ENCODE peak calls at places on chromosomes 2 and 18, in nine cellular contexts. Q is left ventricle myocardium inferior, F is choroid plexus epithelial cell, V is keratinocyte, P is PC-9, X is body of pancreas, R is dorsolateral prefrontal cortex, U is DND-41, T is A549. J is an unnamed sample.

GRCh38 chr2:54589340-54590215 is 133.5 kb downstream of the SPTBN1 start:
- DNase-seq in F (no peak), P (peak), R (no peak), Q (no peak), V (no peak), U (peak), T (no peak), X (peak), J (no peak)

GRCh38 chr18:67151366-67151765 is 365.2 kb downstream of the DSEL start:
- DNase-seq in X (no peak), F (no peak), V (no peak), Q (no peak), R (no peak), U (no peak), T (no peak), P (no peak), J (no peak)

GRCh38 chr2:11343626-11344341 is 652 bp downstream of the ROCK2 start:
- DNase-seq in V (no peak), F (no peak), R (no peak), T (peak), Q (peak), X (peak), P (peak), U (peak), J (peak)

GRCh38 chr2:199302851-199303250 is 154.9 kb downstream of the SATB2 start:
- DNase-seq in P (no peak), T (no peak), U (no peak), F (peak), V (no peak), X (no peak), R (no peak), Q (no peak), J (peak)

GRCh38 chr2:9753276-9753600 is 90.0 kb upstream of the TAF1B start:
- DNase-seq in V (peak), P (peak), Q (peak), X (peak), F (peak), T (peak), U (no peak), R (no peak), J (peak)

GRCh38 chr2:119694994-119695521 is 16.1 kb downstream of the TMEM177 start:
- DNase-seq in U (peak), X (peak), R (no peak), F (peak), T (no peak), P (no peak), Q (no peak), V (no peak), J (peak)

GRCh38 chr2:144519934-144520717 is at the start of gene ZEB2:
- DNase-seq in F (peak), R (no peak), T (peak), V (no peak), X (peak), U (peak), Q (peak), P (no peak), J (peak)

GRCh38 chr2:30956995-30957394 is 149.7 kb upstream of the CAPN13 start:
- DNase-seq in R (no peak), Q (no peak), P (no peak), X (no peak), U (no peak), T (no peak), V (no peak), F (no peak), J (no peak)

GRCh38 chr2:112665113-112665780 is 19.5 kb downstream of the SLC20A1 start:
- DNase-seq in X (no peak), R (no peak), F (no peak), P (peak), Q (no peak), U (no peak), V (no peak), T (no peak), J (no peak)

GRCh38 chr2:46269545-46270273 is 27.5 kb upstream of the EPAS1 start:
- DNase-seq in V (no peak), Q (peak), X (peak), F (peak), T (no peak), R (no peak), P (no peak), U (no peak), J (peak)

GRCh38 chr2:240558229-240558885 is 569 bp upstream of the ANKMY1 start:
- DNase-seq in Q (no peak), T (no peak), U (no peak), R (no peak), F (no peak), V (no peak), X (no peak), P (no peak), J (no peak)

GRCh38 chr2:110854355-110855081 is 122.1 kb downstream of the ACOXL start:
- DNase-seq in T (peak), F (no peak), R (no peak), V (no peak), X (no peak), P (no peak), Q (no peak), U (peak), J (no peak)

GRCh38 chr2:216051350-216051749 is 30.3 kb downstream of the PECR start:
- DNase-seq in P (no peak), U (no peak), X (no peak), V (no peak), T (no peak), F (no peak), Q (no peak), R (no peak), J (no peak)

GRCh38 chr2:104845552-104845931 is 8.4 kb upstream of the POU3F3 start:
- DNase-seq in P (no peak), R (peak), V (no peak), T (no peak), X (no peak), U (no peak), Q (no peak), F (no peak), J (peak)

GRCh38 chr2:177842243-177842642 is 230.3 kb downstream of the PDE11A start:
- DNase-seq in T (no peak), F (no peak), Q (no peak), X (no peak), V (no peak), R (no peak), U (no peak), P (no peak), J (no peak)

GRCh38 chr2:235333076-235333475 is 160.8 kb upstream of the AGAP1 start:
- DNase-seq in P (peak), V (no peak), R (no peak), U (no peak), T (no peak), F (no peak), Q (no peak), X (no peak), J (no peak)

GRCh38 chr2:71186973-71187372 is 39.9 kb downstream of the PAIP2B start:
- DNase-seq in R (no peak), T (no peak), U (no peak), X (no peak), P (no peak), F (no peak), Q (no peak), V (no peak), J (no peak)

GRCh38 chr18:21242141-21243040 is at the start of gene GREB1L:
- DNase-seq in U (no peak), T (peak), P (peak), X (peak), V (no peak), R (peak), Q (peak), F (peak), J (peak)

GRCh38 chr2:214220251-214220650 is 190.6 kb upstream of the VWC2L start:
- DNase-seq in X (no peak), R (no peak), Q (no peak), T (no peak), U (no peak), P (no peak), F (no peak), V (no peak), J (no peak)

GRCh38 chr2:138766464-138766863 is 13.7 kb downstream of the NXPH2 start:
- DNase-seq in T (no peak), R (no peak), V (no peak), X (no peak), F (no peak), Q (no peak), U (no peak), P (no peak), J (no peak)

GRCh38 chr18:8962906-8963635 is 139.4 kb upstream of the NDUFV2 start:
- DNase-seq in F (no peak), V (no peak), T (no peak), X (no peak), Q (no peak), P (no peak), R (no peak), U (no peak), J (no peak)

GRCh38 chr18:79413025-79413424 is 17.3 kb downstream of the NFATC1 start:
- DNase-seq in U (no peak), F (no peak), P (no peak), T (no peak), V (no peak), R (no peak), Q (peak), X (no peak), J (no peak)

GRCh38 chr18:7021994-7022840 is 95.4 kb downstream of the LAMA1 start:
- DNase-seq in T (peak), P (peak), X (peak), R (no peak), V (peak), U (no peak), F (peak), Q (no peak), J (peak)

GRCh38 chr2:60364441-60364840 is 189.0 kb downstream of the BCL11A start:
- DNase-seq in T (no peak), X (no peak), P (no peak), V (no peak), U (no peak), R (no peak), F (no peak), Q (no peak), J (no peak)

DNA sequence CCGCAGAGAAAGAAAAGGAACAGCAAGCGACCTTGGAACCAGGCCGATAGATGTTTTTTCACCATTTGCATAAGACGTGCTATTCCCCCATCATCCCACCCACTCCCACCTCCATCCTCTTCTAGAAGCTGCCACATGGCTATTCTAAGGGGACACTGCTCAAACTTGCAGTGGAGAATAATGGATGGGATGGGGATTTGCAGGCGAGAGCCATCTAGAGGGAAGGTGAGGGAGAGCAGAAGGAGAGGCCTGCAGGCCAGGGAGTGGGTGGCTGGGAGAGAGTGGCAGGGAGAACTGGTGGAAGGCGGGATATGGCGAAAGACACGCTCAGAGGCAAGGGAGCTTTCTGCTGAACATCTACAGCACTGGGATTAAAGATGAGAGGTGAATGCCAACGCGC is 84.9 kb downstream of the MAPK4 start:
- DNase-seq in V (no peak), P (no peak), R (no peak), Q (no peak), T (peak), F (peak), U (peak), X (no peak), J (no peak)
- TF ChIP-seq CTCF in V (peak), P (peak), R (no peak), Q (peak), T (peak), F (peak), U (peak), X (peak), J (no peak)

GRCh38 chr18:55489034-55489741 is 98.8 kb downstream of the TCF4 start:
- DNase-seq in Q (no peak), R (no peak), V (no peak), P (no peak), F (no peak), T (no peak), U (peak), X (no peak), J (no peak)
- H3K4me3 ChIP-seq in Q (no peak), R (no peak), V (no peak), P (no peak), F (no peak), T (no peak), U (peak), X (no peak), J (no peak)

GRCh38 chr2:20421336-20421987 is 25.4 kb upstream of the RHOB start:
- DNase-seq in P (no peak), R (no peak), Q (no peak), F (no peak), V (no peak), U (no peak), X (peak), T (no peak), J (no peak)

GRCh38 chr2:20423847-20424246 is 23.0 kb upstream of the RHOB start:
- DNase-seq in R (no peak), T (no peak), X (no peak), U (no peak), F (no peak), P (no peak), V (no peak), Q (no peak), J (no peak)

GRCh38 chr2:20421988-20422678 is 24.7 kb upstream of the RHOB start:
- DNase-seq in R (no peak), Q (peak), V (peak), X (peak), F (peak), T (no peak), U (no peak), P (peak), J (peak)

GRCh38 chr2:20423376-20423775 is 23.5 kb upstream of the RHOB start:
- DNase-seq in Q (no peak), F (no peak), P (no peak), X (no peak), R (no peak), T (no peak), V (no peak), U (no peak), J (no peak)

GRCh38 chr2:20422679-20423271 is 24.1 kb upstream of the RHOB start:
- DNase-seq in X (no peak), F (peak), P (no peak), U (no peak), R (no peak), Q (no peak), V (no peak), T (no peak), J (peak)
- TF ChIP-seq CTCF in X (no peak), F (peak), P (no peak), U (peak), R (peak), Q (peak), V (peak), T (no peak), J (no peak)

GRCh38 chr18:58046794-58047555 is 2.9 kb downstream of the NEDD4L start:
- DNase-seq in X (peak), F (no peak), P (no peak), V (no peak), U (no peak), Q (no peak), T (no peak), R (no peak), J (no peak)
- H3K4me3 ChIP-seq in X (no peak), F (no peak), P (peak), V (no peak), U (no peak), Q (no peak), T (peak), R (peak), J (no peak)

GRCh38 chr18:40413160-40413559 is 1541.9 kb upstream of the PIK3C3 start:
- DNase-seq in F (peak), T (no peak), V (no peak), X (no peak), U (no peak), P (no peak), R (no peak), Q (no peak), J (peak)
- TF ChIP-seq CTCF in F (peak), T (no peak), V (peak), X (no peak), U (peak), P (no peak), R (peak), Q (peak), J (peak)

GRCh38 chr2:44951714-44952113 is 10.2 kb downstream of the SIX3 start:
- DNase-seq in T (no peak), F (no peak), X (no peak), P (no peak), U (no peak), R (no peak), V (no peak), Q (no peak), J (no peak)
- H3K4me3 ChIP-seq in T (peak), F (peak), X (no peak), P (peak), U (no peak), R (peak), V (no peak), Q (peak), J (peak)

DNA sequence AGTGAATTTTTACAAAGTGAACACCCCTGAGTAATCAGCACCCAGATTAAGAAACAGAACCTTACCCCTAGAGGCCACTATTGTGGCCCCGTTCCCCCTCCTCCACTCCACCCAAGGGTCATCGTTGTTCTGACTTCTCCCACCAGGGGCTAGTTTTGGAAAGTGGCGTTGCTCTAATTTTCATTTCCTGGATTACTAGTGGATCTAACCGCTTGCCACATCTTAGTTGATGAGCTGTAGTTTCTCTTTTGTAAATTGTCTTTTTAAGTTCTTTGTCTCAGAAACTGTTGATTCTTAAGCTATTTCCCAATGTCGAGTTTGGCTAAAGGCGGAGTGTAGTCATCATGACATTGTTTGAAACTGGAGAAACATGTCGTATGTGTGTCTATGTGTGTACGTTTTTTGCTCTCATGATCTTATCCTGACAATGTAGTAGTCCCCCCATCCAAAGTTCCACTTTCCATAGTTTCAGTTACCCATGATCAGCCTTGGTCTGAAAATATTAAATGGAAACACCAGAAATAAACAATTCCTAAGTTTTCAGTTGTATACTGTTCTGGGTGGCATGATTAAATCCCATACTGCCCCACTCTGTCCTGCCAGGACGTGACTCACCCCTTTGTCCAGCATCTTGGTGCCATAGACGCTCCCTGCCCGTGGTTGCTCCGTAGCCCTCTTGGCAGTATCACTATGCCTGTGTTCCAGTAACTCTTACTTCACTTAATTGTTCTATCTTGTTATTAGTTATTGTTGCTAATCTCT is 71.0 kb upstream of the SP3 start:
- DNase-seq in P (no peak), Q (no peak), V (no peak), T (peak), U (no peak), F (peak), R (no peak), X (no peak), J (peak)
- TF ChIP-seq CTCF in P (no peak), Q (peak), V (no peak), T (no peak), U (peak), F (peak), R (no peak), X (no peak), J (peak)

GRCh38 chr2:160871953-160872352 is 288.3 kb upstream of the TANK start:
- DNase-seq in R (no peak), Q (no peak), U (no peak), F (no peak), X (no peak), V (no peak), P (no peak), T (no peak), J (no peak)

GRCh38 chr2:160869411-160869810 is 290.8 kb upstream of the TANK start:
- DNase-seq in T (no peak), X (no peak), R (no peak), V (peak), P (no peak), F (peak), Q (no peak), U (no peak), J (peak)

GRCh38 chr2:160868891-160869290 is 291.3 kb upstream of the TANK start:
- DNase-seq in X (no peak), U (no peak), T (no peak), R (no peak), Q (no peak), F (peak), V (no peak), P (no peak), J (no peak)

GRCh38 chr2:160876029-160876428 is 284.2 kb upstream of the TANK start:
- DNase-seq in Q (no peak), P (no peak), U (no peak), T (no peak), V (no peak), F (no peak), R (no peak), X (no peak), J (no peak)

GRCh38 chr2:160871096-160871495 is 289.1 kb upstream of the TANK start:
- DNase-seq in T (no peak), V (no peak), P (no peak), Q (no peak), U (no peak), R (no peak), F (peak), X (no peak), J (peak)
- H3K4me3 ChIP-seq in T (no peak), V (no peak), P (no peak), Q (no peak), U (no peak), R (no peak), F (no peak), X (no peak), J (no peak)

J was measured in astrocyte of the spinal cord.